ENCODE peak calls at places on chromosomes 12 and 14, in four cellular contexts. K is H1, I is mesenchymal stem cell, N is neuronal stem cell. Z is an unnamed sample.

GRCh38 chr12:90910958-90911357 is 44.0 kb downstream of the CCER1 start:
- DNase-seq in I (no peak), K (no peak), N (no peak), Z (no peak)

GRCh38 chr12:116067892-116068291 is 209.6 kb downstream of the MED13L start:
- DNase-seq in I (peak), N (no peak), K (no peak), Z (no peak)

GRCh38 chr12:130593056-130593455 is 123.0 kb downstream of the RIMBP2 start:
- DNase-seq in N (no peak), I (no peak), K (no peak), Z (no peak)

GRCh38 chr12:116483959-116484699 is 75.1 kb upstream of the MAP1LC3B2 start:
- DNase-seq in K (no peak), N (no peak), I (no peak), Z (no peak)

GRCh38 chr12:46555379-46555778 is 182.8 kb upstream of the SLC38A2 start:
- DNase-seq in K (no peak), N (no peak), I (peak), Z (no peak)

GRCh38 chr14:96362071-96362964 is 823 bp downstream of the ATG2B start:
- DNase-seq in I (peak), N (no peak), K (no peak), Z (peak)

GRCh38 chr14:41642402-41643195 is 35.9 kb downstream of the LRFN5 start:
- DNase-seq in I (no peak), K (no peak), N (no peak), Z (no peak)

GRCh38 chr14:102949801-102950451 is 27.5 kb downstream of the AMN start:
- DNase-seq in I (no peak), N (no peak), K (no peak), Z (no peak)

GRCh38 chr14:68548194-68549056 is 244.4 kb downstream of the ZFP36L1 start:
- DNase-seq in K (peak), I (peak), N (peak), Z (peak)

GRCh38 chr12:91852646-91853045 is 293.0 kb downstream of the BTG1 start:
- DNase-seq in N (no peak), K (no peak), I (peak), Z (no peak)

GRCh38 chr12:49874142-49874897 is 29.4 kb downstream of the FAIM2 start:
- DNase-seq in I (no peak), K (no peak), N (no peak), Z (no peak)

GRCh38 chr12:75859868-75860267 is 171.7 kb downstream of the PHLDA1 start:
- DNase-seq in K (no peak), I (no peak), N (no peak), Z (no peak)

GRCh38 chr14:92848941-92849340 is 54.8 kb downstream of the GOLGA5 start:
- DNase-seq in N (no peak), K (no peak), I (no peak), Z (no peak)

GRCh38 chr14:72738181-72738611 is 155.7 kb downstream of the DPF3 start:
- DNase-seq in I (no peak), K (peak), N (no peak), Z (no peak)

GRCh38 chr12:7161811-7162210 is 27.7 kb upstream of the PEX5 start:
- DNase-seq in K (no peak), N (no peak), I (no peak), Z (no peak)

GRCh38 chr12:75684678-75685620 is 173.5 kb upstream of the KRR1 start:
- DNase-seq in N (no peak), I (peak), K (no peak), Z (no peak)

GRCh38 chr14:63468273-63468672 is 74.9 kb downstream of the PPP2R5E start:
- DNase-seq in K (no peak), I (no peak), N (no peak), Z (peak)

GRCh38 chr12:96514328-96514727 is 25.0 kb downstream of the CFAP54 start:
- DNase-seq in N (no peak), I (no peak), K (no peak), Z (no peak)

GRCh38 chr14:89641495-89642162 is 224.6 kb upstream of the FOXN3 start:
- DNase-seq in I (no peak), K (no peak), N (no peak), Z (no peak)

GRCh38 chr12:43912851-43913250 is 77.0 kb downstream of the TMEM117 start:
- DNase-seq in I (no peak), K (no peak), N (no peak), Z (no peak)

GRCh38 chr12:12891646-12892355 is 439 bp downstream of the GPRC5A start:
- DNase-seq in N (no peak), K (no peak), I (no peak), Z (no peak)

GRCh38 chr12:34286934-34287333 is 264.6 kb downstream of the ALG10 start:
- DNase-seq in N (no peak), K (no peak), I (no peak), Z (no peak)

GRCh38 chr12:49031573-49032161 is 13.1 kb upstream of the PRKAG1 start:
- DNase-seq in N (no peak), K (no peak), I (no peak), Z (no peak)

GRCh38 chr12:131675126-131676080 is 35.5 kb upstream of the SFSWAP start:
- DNase-seq in N (no peak), I (no peak), K (no peak), Z (no peak)

GRCh38 chr12:7645395-7646177 is 20.1 kb downstream of the APOBEC1 start:
- DNase-seq in I (peak), N (no peak), K (no peak), Z (peak)

GRCh38 chr14:77009014-77009413 is 19.5 kb downstream of the IRF2BPL start:
- DNase-seq in K (no peak), I (no peak), N (no peak), Z (no peak)

GRCh38 chr14:68245146-68246073 is 425.8 kb downstream of the RAD51B start:
- DNase-seq in K (no peak), N (no peak), I (peak), Z (no peak)

GRCh38 chr12:126547905-126548304 is 1482.7 kb downstream of the AACS start:
- DNase-seq in K (no peak), N (no peak), I (no peak), Z (peak)

GRCh38 chr12:132111641-132112304 is 32.3 kb downstream of the DDX51 start:
- DNase-seq in N (no peak), K (peak), I (no peak), Z (no peak)

GRCh38 chr12:49979061-49979586 is 6.4 kb downstream of the AQP6 start:
- DNase-seq in I (no peak), N (no peak), K (no peak), Z (no peak)

GRCh38 chr14:24403294-24404013 is 4.7 kb downstream of the NYNRIN start:
- DNase-seq in N (no peak), I (no peak), K (no peak), Z (peak)

GRCh38 chr12:8697476-8698131 is at the start of gene RIMKLB:
- DNase-seq in I (peak), K (peak), N (peak), Z (peak)

GRCh38 chr12:2624543-2625266 is 170.1 kb upstream of the FKBP4 start:
- DNase-seq in K (peak), I (peak), N (peak), Z (peak)

DNA sequence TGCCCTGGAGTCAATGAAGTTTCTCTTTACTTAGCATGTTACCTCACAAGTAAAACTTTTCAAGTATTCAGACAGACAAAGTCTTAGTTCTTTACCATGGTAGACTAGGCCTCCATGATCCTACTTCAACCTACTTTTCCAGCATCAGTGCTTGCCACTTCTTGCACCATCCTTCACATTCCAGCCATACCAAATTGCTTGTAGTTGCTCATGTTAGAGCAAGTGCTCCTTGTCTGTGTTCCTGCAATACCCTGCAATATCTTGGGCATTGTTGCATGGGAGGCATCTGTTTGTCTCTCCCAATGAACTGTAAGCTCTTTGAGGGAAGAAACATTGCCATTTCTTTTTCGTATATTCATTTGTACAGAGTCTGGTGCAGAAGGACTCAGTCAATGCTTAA is 77.9 kb downstream of the SRGAP1 start:
- DNase-seq in N (no peak), K (no peak), I (peak), Z (peak)
- H2BK5ac ChIP-seq in N (no peak), K (no peak), I (no peak), Z (no peak)

GRCh38 chr12:70640901-70641300 is 3.7 kb upstream of the PTPRB start:
- DNase-seq in I (no peak), K (no peak), N (no peak), Z (no peak)
- H3K4ac ChIP-seq in I (no peak), K (no peak), N (no peak), Z (no peak)

DNA sequence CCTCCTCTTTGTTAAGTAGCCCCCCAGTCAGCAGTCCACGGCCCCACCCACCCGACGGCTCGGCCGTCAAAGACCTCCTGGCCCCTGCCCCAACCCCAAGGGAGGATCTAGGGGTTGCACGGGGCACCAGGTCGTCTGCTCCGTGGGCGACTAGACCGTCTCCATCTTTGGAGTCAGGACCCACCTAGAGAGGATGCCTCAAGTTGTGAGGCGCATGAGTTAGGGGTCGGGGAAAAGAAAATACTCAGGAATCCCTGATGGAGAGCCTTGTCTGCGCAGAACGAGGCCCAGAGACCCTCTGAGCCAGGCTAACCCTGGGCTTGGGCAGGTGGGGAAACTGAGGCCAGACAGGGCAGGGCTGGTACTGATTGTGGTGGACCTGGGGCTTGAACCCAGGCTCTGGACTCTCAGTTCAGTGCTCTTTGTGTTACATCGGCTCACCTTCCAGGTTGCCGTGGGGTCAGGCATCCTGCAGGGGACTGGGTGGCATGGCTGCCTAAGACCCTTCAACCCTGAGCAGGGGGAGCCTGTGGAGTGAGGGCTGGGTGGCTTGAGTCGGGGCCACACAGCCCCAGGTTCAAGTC is 838 bp downstream of the OTUB2 start:
- DNase-seq in K (no peak), I (no peak), N (no peak), Z (no peak)
- H3K4me3 ChIP-seq in K (peak), I (peak), N (peak), Z (no peak)

GRCh38 chr14:65224799-65225198 is 122.5 kb upstream of the MAX start:
- DNase-seq in I (no peak), N (no peak), K (no peak), Z (no peak)

GRCh38 chr14:65223636-65224035 is 121.3 kb upstream of the MAX start:
- DNase-seq in I (no peak), K (no peak), N (no peak), Z (no peak)

GRCh38 chr14:65228436-65228835 is 126.1 kb upstream of the MAX start:
- DNase-seq in N (no peak), K (no peak), I (no peak), Z (no peak)

GRCh38 chr14:65226824-65227604 is 124.7 kb upstream of the MAX start:
- DNase-seq in N (no peak), I (peak), K (no peak), Z (peak)

DNA sequence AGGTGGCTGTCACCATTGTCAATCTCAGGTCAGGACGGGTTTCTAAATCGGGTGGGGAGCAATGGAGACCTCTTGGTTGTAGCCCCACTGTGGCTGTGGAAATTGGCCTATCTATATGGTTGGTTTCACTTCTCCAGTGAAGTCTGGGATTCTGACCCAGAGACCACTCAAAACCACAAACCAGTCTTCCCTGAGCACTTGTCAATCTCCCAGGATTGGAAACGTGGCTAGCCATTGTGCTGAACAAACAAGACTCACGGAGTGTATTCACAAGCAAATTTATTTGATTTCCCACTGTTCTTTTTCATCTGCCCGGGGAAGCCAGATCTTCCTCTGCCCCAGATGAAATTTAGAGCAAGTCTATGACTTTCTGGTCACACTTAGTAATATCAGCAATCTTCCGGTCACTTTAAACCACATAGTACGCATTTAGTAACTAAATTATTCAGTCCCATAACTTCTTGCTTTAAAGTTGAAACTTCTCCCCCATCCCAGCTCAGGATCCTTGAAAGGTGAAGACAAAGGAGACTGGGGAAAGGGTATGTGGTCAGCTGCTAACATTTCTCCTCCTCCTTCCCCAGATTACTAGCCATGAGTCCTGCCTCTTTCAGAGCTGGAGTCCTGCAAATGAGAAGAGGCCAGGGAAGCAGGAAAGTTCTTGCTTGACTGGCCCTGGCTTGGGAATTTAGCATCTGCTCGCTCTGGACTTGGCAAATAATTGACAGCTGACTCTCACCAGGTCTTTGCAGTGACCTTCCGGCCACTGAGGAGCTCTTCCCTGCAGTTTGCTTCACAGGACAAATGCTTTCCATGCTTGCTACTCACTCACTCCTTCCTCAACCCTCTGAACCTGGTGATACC is 123.2 kb upstream of the MAX start:
- DNase-seq in K (no peak), I (no peak), N (no peak), Z (no peak)
- H2BK5ac ChIP-seq in K (no peak), I (no peak), N (no peak), Z (peak)

GRCh38 chr14:61698216-61698980 is 3.1 kb downstream of the HIF1A start:
- DNase-seq in N (no peak), K (no peak), I (no peak), Z (no peak)

GRCh38 chr14:61695695-61696527 is 598 bp downstream of the HIF1A start:
- DNase-seq in N (peak), K (peak), I (peak), Z (peak)

GRCh38 chr14:61694830-61695694 is at the start of gene HIF1A:
- DNase-seq in I (peak), K (peak), N (peak), Z (peak)

GRCh38 chr14:61699092-61699491 is 3.8 kb downstream of the HIF1A start:
- DNase-seq in I (no peak), K (no peak), N (no peak), Z (no peak)

GRCh38 chr14:61696753-61697318 is 1.5 kb downstream of the HIF1A start:
- DNase-seq in N (no peak), I (no peak), K (no peak), Z (no peak)
- H3K4ac ChIP-seq in N (no peak), I (no peak), K (no peak), Z (no peak)

DNA sequence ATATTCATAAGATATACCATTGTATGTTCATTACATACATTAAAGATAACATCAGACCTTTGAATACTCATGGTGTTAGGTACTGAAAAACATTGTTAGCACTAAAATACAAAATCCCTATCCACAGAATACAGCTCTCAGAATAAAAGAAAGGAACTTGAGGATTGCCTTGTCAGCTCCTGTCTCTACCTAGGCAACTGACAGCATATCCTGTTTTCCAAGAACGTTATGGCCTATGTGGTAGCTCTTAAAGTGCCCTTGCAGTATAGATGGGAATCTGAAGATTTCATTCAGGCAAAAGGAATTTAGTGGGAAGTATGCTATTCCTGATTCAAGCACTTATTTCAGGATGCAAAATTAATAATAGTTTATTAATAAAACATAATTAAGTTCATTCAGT is 1.8 kb upstream of the PPP1R12A start:
- DNase-seq in N (no peak), I (no peak), K (no peak), Z (no peak)
- H3K4me3 ChIP-seq in N (no peak), I (no peak), K (peak), Z (no peak)

GRCh38 chr14:100213956-100214767 is 24.8 kb upstream of the YY1 start:
- DNase-seq in K (peak), N (peak), I (peak), Z (peak)
- H2BK5ac ChIP-seq in K (peak), N (peak), I (peak), Z (peak)

Z was measured in mesendoderm.